ENCODE peak calls at places on chromosomes 4 and X, in five cellular contexts. D, E, S, Q and R are unnamed samples.

GRCh38 chr4:7347981-7348380 is 86.7 kb downstream of the PSAPL1 start:
- DNase-seq in D (peak; percentile 15), E (no peak), S (no peak), Q (peak; percentile 79), R (peak; percentile 90)

GRCh38 chrX:48806088-48806487 is 4.2 kb downstream of the HDAC6 start:
- DNase-seq in D (no peak), E (no peak), S (no peak), Q (no peak), R (no peak)

GRCh38 chr4:112381996-112382692 is 85.0 kb downstream of the ALPK1 start:
- DNase-seq in D (no peak), E (no peak), S (peak; percentile 83), Q (no peak), R (peak; percentile 60)

GRCh38 chr4:8201341-8201781 is 2.3 kb downstream of the SH3TC1 start:
- DNase-seq in D (no peak), E (no peak), S (no peak), Q (no peak), R (no peak)

GRCh38 chrX:135520553-135521404 is at the start of gene INTS6L:
- DNase-seq in D (peak; percentile 94), E (peak; percentile 92), S (peak; percentile 88), Q (peak; percentile 86), R (peak; percentile 91)

GRCh38 chrX:45952030-45952429 is 593.2 kb downstream of the ZNF674 start:
- DNase-seq in D (no peak), E (peak; percentile 59), S (no peak), Q (no peak), R (peak; percentile 1)

GRCh38 chr4:74793757-74794340 is 474 bp downstream of the BTC start:
- DNase-seq in D (peak; percentile 28), E (peak; percentile 93), S (peak; percentile 85), Q (peak; percentile 25), R (peak; percentile 81)

GRCh38 chr4:116531870-116532269 is 553.5 kb downstream of the TRAM1L1 start:
- DNase-seq in D (peak; percentile 27), E (no peak), S (no peak), Q (no peak), R (no peak)

GRCh38 chr4:17055788-17056187 is 157.3 kb upstream of the LDB2 start:
- DNase-seq in D (peak; percentile 67), E (peak; percentile 58), S (no peak), Q (peak; percentile 91), R (peak; percentile 47)